ENCODE peak calls at places on chromosomes 2 and 18, in seven cellular contexts. One of them, this sample, is unnamed.

GRCh38 chr2:227671170-227671887 is 4.7 kb downstream of the SCYGR5 start:
- DNase-seq in tibial artery: no peak
- DNase-seq in mesenchymal stem cell: no peak
- DNase-seq in mesendoderm: no peak
- DNase-seq in OCI-LY7: no peak
- DNase-seq in psoas muscle: no peak
- DNase-seq in heart right ventricle: no peak
- DNase-seq in this sample: no peak

GRCh38 chr18:12921178-12921577 is 26.6 kb upstream of the SEH1L start:
- DNase-seq in tibial artery: no peak
- DNase-seq in mesenchymal stem cell: no peak
- DNase-seq in mesendoderm: no peak
- DNase-seq in OCI-LY7: no peak
- DNase-seq in psoas muscle: no peak
- DNase-seq in heart right ventricle: no peak
- DNase-seq in this sample: no peak

GRCh38 chr2:143230506-143231256 is 101.5 kb downstream of the ARHGAP15 start:
- DNase-seq in tibial artery: no peak
- DNase-seq in mesenchymal stem cell: no peak
- DNase-seq in mesendoderm: peak
- DNase-seq in OCI-LY7: no peak
- DNase-seq in psoas muscle: no peak
- DNase-seq in heart right ventricle: no peak
- DNase-seq in this sample: no peak

GRCh38 chr2:174971868-174972781 is 33.1 kb downstream of the CHN1 start:
- DNase-seq in tibial artery: no peak
- DNase-seq in mesenchymal stem cell: peak
- DNase-seq in mesendoderm: peak
- DNase-seq in OCI-LY7: no peak
- DNase-seq in psoas muscle: no peak
- DNase-seq in heart right ventricle: no peak
- DNase-seq in this sample: no peak

GRCh38 chr2:168816369-168816768 is 13.9 kb downstream of the NOSTRIN start:
- DNase-seq in tibial artery: no peak
- DNase-seq in mesenchymal stem cell: peak
- DNase-seq in mesendoderm: peak
- DNase-seq in OCI-LY7: no peak
- DNase-seq in psoas muscle: no peak
- DNase-seq in heart right ventricle: no peak
- DNase-seq in this sample: no peak

GRCh38 chr2:121002597-121002996 is 266.9 kb downstream of the GLI2 start:
- DNase-seq in tibial artery: no peak
- DNase-seq in mesenchymal stem cell: no peak
- DNase-seq in mesendoderm: peak
- DNase-seq in OCI-LY7: no peak
- DNase-seq in psoas muscle: no peak
- DNase-seq in heart right ventricle: no peak
- DNase-seq in this sample: no peak

GRCh38 chr2:146893500-146894041 is 951.3 kb upstream of the ACVR2A start:
- DNase-seq in tibial artery: no peak
- DNase-seq in mesenchymal stem cell: no peak
- DNase-seq in mesendoderm: no peak
- DNase-seq in OCI-LY7: no peak
- DNase-seq in psoas muscle: no peak
- DNase-seq in heart right ventricle: no peak
- DNase-seq in this sample: no peak

GRCh38 chr2:159086332-159086731 is 117.9 kb downstream of the TANC1 start:
- DNase-seq in tibial artery: no peak
- DNase-seq in mesenchymal stem cell: no peak
- DNase-seq in mesendoderm: no peak
- DNase-seq in OCI-LY7: no peak
- DNase-seq in psoas muscle: no peak
- DNase-seq in heart right ventricle: no peak
- DNase-seq in this sample: no peak

GRCh38 chr2:142769761-142770160 is 107.7 kb upstream of the KYNU start:
- DNase-seq in tibial artery: no peak
- DNase-seq in mesenchymal stem cell: no peak
- DNase-seq in mesendoderm: no peak
- DNase-seq in OCI-LY7: no peak
- DNase-seq in psoas muscle: no peak
- DNase-seq in heart right ventricle: no peak
- DNase-seq in this sample: no peak

GRCh38 chr2:70448041-70448440 is 105.6 kb downstream of the TGFA start:
- DNase-seq in tibial artery: no peak
- DNase-seq in mesenchymal stem cell: no peak
- DNase-seq in mesendoderm: no peak
- DNase-seq in OCI-LY7: no peak
- DNase-seq in psoas muscle: no peak
- DNase-seq in heart right ventricle: no peak
- DNase-seq in this sample: no peak

GRCh38 chr18:3604626-3605408 is 154.8 kb downstream of the TGIF1 start:
- DNase-seq in tibial artery: no peak
- DNase-seq in mesenchymal stem cell: peak
- DNase-seq in mesendoderm: peak
- DNase-seq in OCI-LY7: peak
- DNase-seq in psoas muscle: no peak
- DNase-seq in heart right ventricle: no peak
- DNase-seq in this sample: no peak

GRCh38 chr2:99802730-99803129 is 312.9 kb upstream of the REV1 start:
- DNase-seq in tibial artery: no peak
- DNase-seq in mesenchymal stem cell: no peak
- DNase-seq in mesendoderm: no peak
- DNase-seq in OCI-LY7: peak
- DNase-seq in psoas muscle: no peak
- DNase-seq in heart right ventricle: no peak
- DNase-seq in this sample: no peak

GRCh38 chr18:46226461-46226860 is 122.3 kb downstream of the HAUS1 start:
- DNase-seq in tibial artery: no peak
- DNase-seq in mesenchymal stem cell: peak
- DNase-seq in mesendoderm: no peak
- DNase-seq in OCI-LY7: no peak
- DNase-seq in psoas muscle: no peak
- DNase-seq in heart right ventricle: no peak
- DNase-seq in this sample: no peak

GRCh38 chr18:50193796-50194622 is 938 bp downstream of the MYO5B start:
- DNase-seq in tibial artery: no peak
- DNase-seq in mesenchymal stem cell: no peak
- DNase-seq in mesendoderm: peak
- DNase-seq in OCI-LY7: no peak
- DNase-seq in psoas muscle: no peak
- DNase-seq in heart right ventricle: peak
- DNase-seq in this sample: peak

GRCh38 chr2:165240927-165241326 is 1.7 kb downstream of the SCN2A start:
- DNase-seq in tibial artery: no peak
- DNase-seq in mesenchymal stem cell: no peak
- DNase-seq in mesendoderm: no peak
- DNase-seq in OCI-LY7: no peak
- DNase-seq in psoas muscle: no peak
- DNase-seq in heart right ventricle: no peak
- DNase-seq in this sample: no peak

GRCh38 chr2:1995987-1996386 is 251.7 kb upstream of the PXDN start:
- DNase-seq in tibial artery: no peak
- DNase-seq in mesenchymal stem cell: no peak
- DNase-seq in mesendoderm: no peak
- DNase-seq in OCI-LY7: no peak
- DNase-seq in psoas muscle: no peak
- DNase-seq in heart right ventricle: no peak
- DNase-seq in this sample: no peak

GRCh38 chr2:132416080-132416911 is at the start of gene GPR39:
- DNase-seq in tibial artery: peak
- DNase-seq in mesenchymal stem cell: peak
- DNase-seq in mesendoderm: peak
- DNase-seq in OCI-LY7: no peak
- DNase-seq in psoas muscle: peak
- DNase-seq in heart right ventricle: peak
- DNase-seq in this sample: peak

GRCh38 chr2:54947121-54947520 is 103.1 kb downstream of the RTN4 start:
- DNase-seq in tibial artery: no peak
- DNase-seq in mesenchymal stem cell: no peak
- DNase-seq in mesendoderm: no peak
- DNase-seq in OCI-LY7: no peak
- DNase-seq in psoas muscle: no peak
- DNase-seq in heart right ventricle: no peak
- DNase-seq in this sample: no peak

GRCh38 chr2:239316562-239317465 is 84.0 kb downstream of the HDAC4 start:
- DNase-seq in tibial artery: peak
- DNase-seq in mesenchymal stem cell: no peak
- DNase-seq in mesendoderm: no peak
- DNase-seq in OCI-LY7: no peak
- DNase-seq in psoas muscle: peak
- DNase-seq in heart right ventricle: peak
- DNase-seq in this sample: peak

GRCh38 chr2:239318091-239318725 is 82.6 kb downstream of the HDAC4 start:
- DNase-seq in tibial artery: peak
- DNase-seq in mesenchymal stem cell: no peak
- DNase-seq in mesendoderm: no peak
- DNase-seq in OCI-LY7: no peak
- DNase-seq in psoas muscle: no peak
- DNase-seq in heart right ventricle: no peak
- DNase-seq in this sample: peak

GRCh38 chr2:239318790-239319189 is 82.0 kb downstream of the HDAC4 start:
- DNase-seq in tibial artery: peak
- DNase-seq in mesenchymal stem cell: no peak
- DNase-seq in mesendoderm: no peak
- DNase-seq in OCI-LY7: no peak
- DNase-seq in psoas muscle: no peak
- DNase-seq in heart right ventricle: no peak
- DNase-seq in this sample: no peak

GRCh38 chr2:239321596-239322413 is 79.0 kb downstream of the HDAC4 start:
- DNase-seq in tibial artery: no peak
- DNase-seq in mesenchymal stem cell: no peak
- DNase-seq in mesendoderm: no peak
- DNase-seq in OCI-LY7: no peak
- DNase-seq in psoas muscle: no peak
- DNase-seq in heart right ventricle: no peak
- DNase-seq in this sample: no peak

DNA sequence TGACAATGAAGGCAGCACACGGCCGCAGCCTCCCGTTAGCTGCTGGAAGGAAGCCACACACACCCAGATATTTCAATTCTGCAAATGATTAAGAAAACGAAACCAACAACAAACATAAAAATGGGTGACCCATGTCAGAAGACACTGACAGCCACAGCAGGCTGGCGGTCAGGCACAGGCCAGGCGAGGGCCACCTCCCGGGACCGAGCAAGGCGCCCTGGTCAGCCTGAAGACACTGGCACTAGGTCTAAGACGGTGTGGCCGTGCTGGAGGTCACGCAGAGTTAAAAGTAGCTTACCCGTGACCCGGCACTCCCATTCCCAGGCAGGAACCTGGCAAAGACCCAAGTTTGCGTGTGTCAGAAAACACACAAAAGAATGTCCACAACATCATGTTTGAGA is 81.6 kb downstream of the HDAC4 start:
- DNase-seq in tibial artery: no peak
- DNase-seq in mesenchymal stem cell: no peak
- DNase-seq in mesendoderm: no peak
- DNase-seq in OCI-LY7: no peak
- DNase-seq in psoas muscle: peak
- DNase-seq in heart right ventricle: no peak
- DNase-seq in this sample: peak
- H3K4me3 ChIP-seq in tibial artery: peak
- H3K4me3 ChIP-seq in mesenchymal stem cell: peak
- H3K4me3 ChIP-seq in mesendoderm: no peak
- H3K4me3 ChIP-seq in OCI-LY7: no peak
- H3K4me3 ChIP-seq in psoas muscle: peak
- H3K4me3 ChIP-seq in heart right ventricle: peak
- H3K4me3 ChIP-seq in this sample: no peak

GRCh38 chr2:182664212-182664611 is 51.8 kb upstream of the DNAJC10 start:
- DNase-seq in tibial artery: no peak
- DNase-seq in mesenchymal stem cell: no peak
- DNase-seq in mesendoderm: no peak
- DNase-seq in OCI-LY7: no peak
- DNase-seq in psoas muscle: no peak
- DNase-seq in heart right ventricle: no peak
- DNase-seq in this sample: no peak
- H3K27ac ChIP-seq in tibial artery: no peak
- H3K27ac ChIP-seq in mesenchymal stem cell: no peak
- H3K27ac ChIP-seq in mesendoderm: no peak
- H3K27ac ChIP-seq in OCI-LY7: no peak
- H3K27ac ChIP-seq in psoas muscle: no peak
- H3K27ac ChIP-seq in heart right ventricle: no peak
- H3K27ac ChIP-seq in this sample: no peak

DNA sequence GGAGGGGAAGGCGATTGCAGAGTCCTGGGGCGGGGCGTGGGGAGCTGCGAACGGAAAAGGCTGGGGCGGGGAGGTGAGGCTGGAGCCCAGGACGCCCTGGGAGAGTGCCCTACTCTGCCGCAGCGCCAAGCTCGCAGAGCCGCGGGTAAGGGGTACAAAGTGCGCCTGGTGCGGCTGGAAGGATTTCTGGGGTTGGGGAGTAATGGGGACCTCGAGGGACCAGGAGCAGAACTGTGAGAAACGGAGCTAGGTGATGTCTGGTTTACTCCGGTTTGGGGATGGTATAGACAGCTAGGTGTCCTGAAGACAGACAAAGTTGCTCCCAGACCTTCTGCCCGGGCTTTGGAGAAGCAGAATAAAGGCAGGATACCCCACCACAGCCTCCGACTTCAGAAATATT is 718 bp upstream of the NXPH2 start:
- DNase-seq in tibial artery: no peak
- DNase-seq in mesenchymal stem cell: no peak
- DNase-seq in mesendoderm: no peak
- DNase-seq in OCI-LY7: no peak
- DNase-seq in psoas muscle: no peak
- DNase-seq in heart right ventricle: no peak
- DNase-seq in this sample: no peak
- H3K4me3 ChIP-seq in tibial artery: peak
- H3K4me3 ChIP-seq in mesenchymal stem cell: no peak
- H3K4me3 ChIP-seq in mesendoderm: no peak
- H3K4me3 ChIP-seq in OCI-LY7: no peak
- H3K4me3 ChIP-seq in psoas muscle: no peak
- H3K4me3 ChIP-seq in heart right ventricle: no peak
- H3K4me3 ChIP-seq in this sample: peak

GRCh38 chr2:196413821-196414274 is 225.7 kb upstream of the CCDC150 start:
- DNase-seq in tibial artery: no peak
- DNase-seq in mesenchymal stem cell: no peak
- DNase-seq in mesendoderm: peak
- DNase-seq in OCI-LY7: no peak
- DNase-seq in psoas muscle: no peak
- DNase-seq in heart right ventricle: no peak
- DNase-seq in this sample: no peak

GRCh38 chr2:196410008-196410407 is 229.5 kb upstream of the CCDC150 start:
- DNase-seq in tibial artery: no peak
- DNase-seq in mesenchymal stem cell: no peak
- DNase-seq in mesendoderm: no peak
- DNase-seq in OCI-LY7: no peak
- DNase-seq in psoas muscle: no peak
- DNase-seq in heart right ventricle: no peak
- DNase-seq in this sample: no peak

GRCh38 chr2:196420143-196420542 is 219.4 kb upstream of the CCDC150 start:
- DNase-seq in tibial artery: no peak
- DNase-seq in mesenchymal stem cell: no peak
- DNase-seq in mesendoderm: no peak
- DNase-seq in OCI-LY7: no peak
- DNase-seq in psoas muscle: no peak
- DNase-seq in heart right ventricle: no peak
- DNase-seq in this sample: no peak

DNA sequence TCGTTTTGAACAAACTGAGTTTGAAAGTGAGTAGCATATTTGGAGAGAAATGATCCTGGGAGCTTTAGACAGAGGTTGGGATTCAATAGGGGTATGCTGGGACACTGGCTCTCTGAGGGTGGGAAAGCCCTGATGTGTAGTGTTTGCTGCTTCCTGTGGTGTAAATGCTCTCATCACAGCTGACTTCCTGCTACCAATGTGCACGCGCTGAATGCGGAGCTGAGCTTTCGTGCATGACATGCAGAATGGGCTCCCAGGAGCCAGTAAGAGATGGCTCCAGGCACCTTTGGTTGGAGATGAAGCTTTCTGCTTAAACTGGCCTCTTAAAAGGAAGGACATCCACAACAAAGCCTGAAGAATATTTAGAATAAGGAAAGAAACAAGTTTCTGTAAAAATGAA is 224.1 kb upstream of the CCDC150 start:
- DNase-seq in tibial artery: no peak
- DNase-seq in mesenchymal stem cell: no peak
- DNase-seq in mesendoderm: no peak
- DNase-seq in OCI-LY7: peak
- DNase-seq in psoas muscle: no peak
- DNase-seq in heart right ventricle: no peak
- DNase-seq in this sample: no peak
- H3K27ac ChIP-seq in tibial artery: no peak
- H3K27ac ChIP-seq in mesenchymal stem cell: no peak
- H3K27ac ChIP-seq in mesendoderm: no peak
- H3K27ac ChIP-seq in OCI-LY7: no peak
- H3K27ac ChIP-seq in psoas muscle: no peak
- H3K27ac ChIP-seq in heart right ventricle: no peak
- H3K27ac ChIP-seq in this sample: no peak